ENCODE peak calls at places on chromosome 19, in seven cellular contexts. J is Peyer's patch, M is IMR-90, E is transverse colon, P is AG04449, B is psoas muscle, W is mammary epithelial cell. Z is an unnamed sample.

GRCh38 chr19:44644391-44645016 is 794 bp downstream of the PVR start:
- DNase-seq in J (no peak), M (peak; percentile 49), E (peak; percentile 27), P (no peak), B (peak; percentile 36), W (peak; percentile 63), Z (peak; percentile 61)

GRCh38 chr19:14440049-14440448 is 6.9 kb downstream of the PKN1 start:
- DNase-seq in J (peak; percentile 94), M (no peak), E (peak; percentile 79), P (no peak), B (peak; percentile 71), W (no peak), Z (peak; percentile 8)

GRCh38 chr19:44856438-44857083 is 10.5 kb downstream of the NECTIN2 start:
- DNase-seq in J (no peak), M (no peak), E (no peak), P (no peak), B (no peak), W (no peak), Z (no peak)

GRCh38 chr19:48190288-48191284 is 20.1 kb downstream of the ZSWIM9 start:
- DNase-seq in J (peak; percentile 68), M (peak; percentile 82), E (peak; percentile 26), P (no peak), B (no peak), W (peak; percentile 99), Z (no peak)

GRCh38 chr19:45687599-45687998 is 4.2 kb downstream of the SNRPD2 start:
- DNase-seq in J (no peak), M (no peak), E (no peak), P (no peak), B (no peak), W (no peak), Z (no peak)

GRCh38 chr19:54473071-54473941 is at the start of gene CDC42EP5:
- DNase-seq in J (peak; percentile 80), M (peak; percentile 85), E (peak; percentile 86), P (peak; percentile 57), B (peak; percentile 78), W (peak; percentile 65), Z (peak; percentile 82)

GRCh38 chr19:5588441-5588840 is 20.7 kb upstream of the TINCR start:
- DNase-seq in J (no peak), M (no peak), E (no peak), P (no peak), B (no peak), W (no peak), Z (no peak)

GRCh38 chr19:50723069-50723468 is at the start of gene CLEC11A:
- DNase-seq in J (peak; percentile 64), M (peak; percentile 80), E (peak; percentile 38), P (no peak), B (peak; percentile 68), W (no peak), Z (peak; percentile 64)

GRCh38 chr19:572891-573825 is 762 bp downstream of the BSG start:
- DNase-seq in J (peak; percentile 60), M (peak; percentile 56), E (peak; percentile 64), P (no peak), B (peak; percentile 59), W (peak; percentile 50), Z (peak; percentile 71)

GRCh38 chr19:12847159-12848139 is 9.1 kb downstream of the MAST1 start:
- DNase-seq in J (peak; percentile 93), M (peak; percentile 73), E (peak; percentile 88), P (peak; percentile 5), B (peak; percentile 87), W (peak; percentile 78), Z (peak; percentile 77)

GRCh38 chr19:17023805-17024204 is 2.8 kb downstream of the CPAMD8 start:
- DNase-seq in J (no peak), M (no peak), E (no peak), P (no peak), B (no peak), W (no peak), Z (no peak)

GRCh38 chr19:33678796-33679195 is 57.0 kb downstream of the CHST8 start:
- DNase-seq in J (no peak), M (no peak), E (no peak), P (no peak), B (no peak), W (no peak), Z (no peak)

GRCh38 chr19:23917856-23918255 is 3.2 kb downstream of the ZNF726 start:
- DNase-seq in J (no peak), M (no peak), E (no peak), P (no peak), B (no peak), W (peak; percentile 60), Z (no peak)

GRCh38 chr19:35138305-35138799 is 272 bp upstream of the FXYD1 start:
- DNase-seq in J (no peak), M (no peak), E (no peak), P (no peak), B (peak; percentile 73), W (no peak), Z (peak; percentile 29)
- H3K4me3 ChIP-seq in J (peak overlapping the region; percentile 45), M (no peak overlapping the region), E (peak overlapping the region; percentile 3), P (no peak overlapping the region), B (peak overlapping the region; percentile 69), W (no peak overlapping the region), Z (no peak overlapping the region)

GRCh38 chr19:40906512-40906911 is 24.5 kb upstream of the CYP2A7 start:
- DNase-seq in J (no peak), M (no peak), E (no peak), P (no peak), B (no peak), W (no peak), Z (no peak)

GRCh38 chr19:40908981-40909380 is 26.9 kb upstream of the CYP2A7 start:
- DNase-seq in J (no peak), M (no peak), E (no peak), P (no peak), B (no peak), W (no peak), Z (peak; percentile 69)

DNA sequence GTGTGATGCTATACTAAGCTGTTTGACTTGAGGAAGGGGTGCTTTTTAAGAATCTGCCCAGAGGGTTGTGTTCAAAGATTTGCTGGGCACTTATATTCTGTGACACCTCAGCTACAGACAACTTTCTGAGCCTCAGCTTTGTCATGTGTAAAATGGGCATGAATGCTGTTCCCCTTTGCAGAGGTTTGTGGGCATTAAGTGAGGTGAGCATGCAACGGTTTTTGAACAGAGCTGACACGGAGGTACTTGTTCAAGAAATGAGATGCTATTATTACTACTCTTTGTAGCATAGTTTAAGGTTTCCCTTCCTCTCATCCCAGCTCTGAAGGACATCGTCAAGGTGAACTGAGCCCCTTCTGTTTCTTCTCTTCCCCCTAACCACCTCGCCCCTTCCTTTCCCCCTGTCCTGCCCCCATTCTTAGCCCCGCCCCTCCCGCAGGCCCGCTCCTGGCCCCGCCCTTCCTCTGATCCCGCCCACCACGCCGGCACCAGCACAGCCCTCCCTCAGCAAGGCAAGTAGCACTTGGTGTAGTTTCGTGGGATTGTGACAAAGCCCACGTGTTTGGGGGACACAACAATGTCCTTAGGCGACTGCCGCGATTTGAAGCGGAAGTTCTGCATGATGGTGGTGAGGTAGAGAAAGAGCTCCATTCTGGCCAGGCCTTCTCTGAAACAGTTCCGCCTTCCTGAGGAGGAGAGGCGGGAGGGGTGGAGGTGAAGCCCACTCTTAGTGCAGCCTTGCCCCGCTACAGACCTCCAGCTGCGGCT is 26.1 kb upstream of the CYP2A7 start:
- DNase-seq in J (no peak), M (no peak), E (no peak), P (no peak), B (no peak), W (no peak), Z (no peak)
- TF ChIP-seq CTCF in J (no peak), M (no peak), E (no peak), P (no peak), B (no peak), W (no peak), Z (no peak)

DNA sequence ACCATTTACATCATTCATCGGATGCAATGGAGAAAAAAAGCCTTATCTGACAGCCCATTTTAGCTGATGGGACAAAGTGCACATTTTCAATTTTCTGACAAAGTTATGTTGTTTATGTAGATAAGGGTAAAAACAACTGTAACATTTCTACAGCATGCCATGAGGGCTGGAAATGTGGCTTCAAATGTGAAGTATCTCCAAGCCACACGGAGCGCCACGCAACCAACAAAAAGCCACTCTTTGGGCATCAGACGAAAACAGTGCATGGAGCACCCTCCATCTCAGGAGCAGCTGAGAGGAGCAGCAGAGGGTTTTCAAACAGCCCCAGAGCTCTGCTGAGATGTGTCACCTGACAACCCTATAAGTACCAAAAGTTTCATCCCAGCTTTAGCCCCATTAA is 364.6 kb upstream of the ZNF507 start:
- DNase-seq in J (no peak), M (no peak), E (no peak), P (no peak), B (no peak), W (no peak), Z (no peak)
- H3K4me3 ChIP-seq in J (no peak overlapping the region), M (no peak overlapping the region), E (no peak overlapping the region), P (no peak overlapping the region), B (no peak overlapping the region), W (no peak overlapping the region), Z (no peak overlapping the region)

DNA sequence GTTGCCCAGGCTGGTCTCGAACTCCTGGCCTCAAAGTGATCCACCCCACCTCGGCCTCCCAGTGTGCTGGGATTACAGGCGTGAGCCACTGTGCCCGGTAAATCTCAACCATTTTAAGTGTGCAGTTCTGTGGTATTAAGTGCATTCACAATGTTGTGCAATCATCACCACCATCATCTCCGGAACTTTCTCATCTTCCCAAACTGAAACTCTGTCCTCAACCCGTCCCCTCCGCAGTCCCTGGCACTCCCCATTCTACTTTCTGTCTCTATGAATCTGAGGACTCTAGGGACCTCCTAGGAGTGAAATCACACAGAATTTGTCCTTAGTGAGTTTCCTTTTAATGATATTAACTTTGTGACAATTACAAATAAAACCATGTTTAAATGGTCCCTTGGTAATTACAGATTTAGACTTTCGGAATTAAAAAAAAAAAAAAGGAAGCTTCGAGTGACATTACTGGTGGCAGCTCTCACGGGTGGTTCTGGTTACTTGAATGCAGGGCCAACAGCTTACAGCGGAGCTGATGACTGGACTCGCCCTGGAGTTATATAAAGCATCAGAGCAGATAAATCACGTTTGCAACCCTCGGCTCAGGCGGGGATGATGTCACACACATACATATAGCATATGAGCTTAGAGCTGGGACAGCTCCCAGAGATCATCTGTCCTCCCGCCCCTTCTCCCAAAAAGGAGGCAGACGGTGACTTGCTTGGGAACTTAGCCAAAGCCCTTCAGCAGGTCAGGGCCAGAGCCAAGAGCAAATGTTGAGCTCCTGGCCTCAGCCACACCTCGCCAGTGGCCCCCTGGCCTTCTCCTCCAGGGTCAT is 89.8 kb downstream of the ZNF557 start:
- DNase-seq in J (no peak), M (peak; percentile 95), E (peak; percentile 40), P (peak; percentile 92), B (peak; percentile 76), W (no peak), Z (peak; percentile 96)
- TF ChIP-seq CTCF in J (no peak), M (no peak), E (no peak), P (no peak), B (no peak), W (no peak), Z (no peak)

GRCh38 chr19:3494051-3494450 is 6.4 kb downstream of the DOHH start:
- DNase-seq in J (no peak), M (no peak), E (no peak), P (no peak), B (no peak), W (no peak), Z (no peak)

GRCh38 chr19:3493651-3494050 is 6.8 kb downstream of the DOHH start:
- DNase-seq in J (no peak), M (no peak), E (no peak), P (no peak), B (no peak), W (no peak), Z (no peak)

GRCh38 chr19:3491396-3492119 is 8.3 kb upstream of the SMIM44 start:
- DNase-seq in J (no peak), M (no peak), E (no peak), P (no peak), B (no peak), W (no peak), Z (no peak)

GRCh38 chr19:3492131-3492839 is 8.2 kb downstream of the DOHH start:
- DNase-seq in J (no peak), M (no peak), E (no peak), P (no peak), B (no peak), W (no peak), Z (no peak)

GRCh38 chr19:3492919-3493318 is 7.6 kb downstream of the DOHH start:
- DNase-seq in J (no peak), M (no peak), E (no peak), P (no peak), B (no peak), W (no peak), Z (no peak)
- H3K4me3 ChIP-seq in J (no peak overlapping the region), M (no peak overlapping the region), E (no peak overlapping the region), P (no peak overlapping the region), B (no peak overlapping the region), W (no peak overlapping the region), Z (no peak overlapping the region)